ENCODE peak calls at places on chromosomes 13 and 19, in four cellular contexts. B is activated naive CD8-positive, alpha-beta T cell treated with anti-CD3 and anti-CD28 coated beads, Interleukin-2, amount 10 ng/mL, durations not matched to agents 7 days and 5 days; P is upper lobe of right lung; T is mucosa of descending colon. L is an unnamed sample.

GRCh38 chr19:55600336-55601028 is 394 bp downstream of the ZNF524 start:
- ATAC-seq in P (no peak), B (peak; percentile 2), T (peak; percentile 1), L (no peak)

GRCh38 chr13:103312467-103312866 is 246.2 kb upstream of the SLC10A2 start:
- ATAC-seq in B (no peak), P (no peak), T (no peak), L (no peak)

GRCh38 chr13:59203855-59204254 is 959.9 kb downstream of the DIAPH3 start:
- ATAC-seq in P (no peak), B (no peak), T (no peak), L (no peak)

GRCh38 chr19:31613683-31614219 is 264.5 kb upstream of the TSHZ3 start:
- ATAC-seq in T (no peak), P (peak; percentile 67), B (no peak), L (no peak)

GRCh38 chr19:6577410-6578125 is 13.4 kb downstream of the CD70 start:
- ATAC-seq in B (peak; percentile 89), P (peak; percentile 89), T (peak; percentile 89), L (peak; percentile 89)

GRCh38 chr13:51267581-51267980 is 45.4 kb downstream of the FAM124A start:
- ATAC-seq in B (no peak), P (no peak), T (no peak), L (no peak)

GRCh38 chr13:87999141-87999765 is 328.1 kb downstream of the SLITRK5 start:
- ATAC-seq in T (no peak), B (no peak), P (no peak), L (no peak)

GRCh38 chr19:40506099-40506498 is 39.3 kb downstream of the SPTBN4 start:
- ATAC-seq in P (no peak), B (no peak), T (no peak), L (no peak)

GRCh38 chr19:46885411-46885810 is 24.6 kb downstream of the ARHGAP35 start:
- ATAC-seq in T (no peak), B (no peak), P (no peak), L (no peak)

L was measured in esophagus mucosa.